ENCODE peak calls at places on chromosome 17, in four cellular contexts. One of them, this sample, is unnamed.

GRCh38 chr17:56141046-56141839 is 12.0 kb upstream of the ANKFN1 start:
- DNase-seq in KG1: no peak
- DNase-seq in NCI-H69: peak; percentile 3
- DNase-seq in WTC11: no peak
- DNase-seq in this sample: no peak

GRCh38 chr17:17819561-17819995 is 17.2 kb downstream of the SREBF1 start:
- DNase-seq in KG1: no peak
- DNase-seq in NCI-H69: peak; percentile 64
- DNase-seq in WTC11: no peak
- DNase-seq in this sample: no peak

GRCh38 chr17:13182854-13183253 is 165.0 kb upstream of the ELAC2 start:
- DNase-seq in KG1: no peak
- DNase-seq in NCI-H69: peak; percentile 89
- DNase-seq in WTC11: peak; percentile 23
- DNase-seq in this sample: no peak

GRCh38 chr17:7508150-7508549 is 24.0 kb downstream of the POLR2A start:
- DNase-seq in KG1: no peak
- DNase-seq in NCI-H69: no peak
- DNase-seq in WTC11: no peak
- DNase-seq in this sample: no peak

GRCh38 chr17:77126519-77126918 is 14.2 kb upstream of the SEC14L1 start:
- DNase-seq in KG1: no peak
- DNase-seq in NCI-H69: peak; percentile 92
- DNase-seq in WTC11: no peak
- DNase-seq in this sample: no peak

GRCh38 chr17:78430892-78431691 is 52.6 kb downstream of the PGS1 start:
- DNase-seq in KG1: no peak
- DNase-seq in NCI-H69: no peak
- DNase-seq in WTC11: no peak
- DNase-seq in this sample: no peak

GRCh38 chr17:48611681-48612455 is 1.1 kb upstream of the HOXB7 start:
- DNase-seq in KG1: no peak
- DNase-seq in NCI-H69: peak; percentile 97
- DNase-seq in WTC11: peak; percentile 64
- DNase-seq in this sample: no peak

GRCh38 chr17:42531455-42532354 is 4.3 kb upstream of the NAGLU start:
- DNase-seq in KG1: peak; percentile 52
- DNase-seq in NCI-H69: peak; percentile 83
- DNase-seq in WTC11: peak; percentile 67
- DNase-seq in this sample: peak; percentile 52

GRCh38 chr17:81509687-81510523 is 2.7 kb downstream of the ACTG1 start:
- DNase-seq in KG1: no peak
- DNase-seq in NCI-H69: no peak
- DNase-seq in WTC11: no peak
- DNase-seq in this sample: no peak

GRCh38 chr17:77076046-77076882 is 64.5 kb upstream of the SEC14L1 start:
- DNase-seq in KG1: no peak
- DNase-seq in NCI-H69: peak; percentile 93
- DNase-seq in WTC11: no peak
- DNase-seq in this sample: no peak

GRCh38 chr17:49146620-49147306 is 14.2 kb downstream of the B4GALNT2 start:
- DNase-seq in KG1: no peak
- DNase-seq in NCI-H69: no peak
- DNase-seq in WTC11: no peak
- DNase-seq in this sample: no peak

GRCh38 chr17:78044280-78044835 is 84.2 kb downstream of the TMC6 start:
- DNase-seq in KG1: no peak
- DNase-seq in NCI-H69: peak; percentile 67
- DNase-seq in WTC11: no peak
- DNase-seq in this sample: no peak

GRCh38 chr17:4645642-4646041 is 4.2 kb upstream of the ALOX15 start:
- DNase-seq in KG1: no peak
- DNase-seq in NCI-H69: no peak
- DNase-seq in WTC11: no peak
- DNase-seq in this sample: no peak

GRCh38 chr17:28112199-28112995 is 69.9 kb downstream of the NLK start:
- DNase-seq in KG1: no peak
- DNase-seq in NCI-H69: peak; percentile 5
- DNase-seq in WTC11: no peak
- DNase-seq in this sample: no peak

GRCh38 chr17:18224428-18225120 is 861 bp upstream of the LLGL1 start:
- DNase-seq in KG1: no peak
- DNase-seq in NCI-H69: no peak
- DNase-seq in WTC11: peak; percentile 82
- DNase-seq in this sample: peak; percentile 41

GRCh38 chr17:19935169-19935568 is 42.5 kb downstream of the AKAP10 start:
- DNase-seq in KG1: no peak
- DNase-seq in NCI-H69: no peak
- DNase-seq in WTC11: no peak
- DNase-seq in this sample: no peak

GRCh38 chr17:63002625-63003024 is 36.6 kb downstream of the TANC2 start:
- DNase-seq in KG1: no peak
- DNase-seq in NCI-H69: no peak
- DNase-seq in WTC11: no peak
- DNase-seq in this sample: no peak

GRCh38 chr17:39235555-39236221 is 9.9 kb upstream of the STAC2 start:
- DNase-seq in KG1: peak; percentile 65
- DNase-seq in NCI-H69: peak; percentile 92
- DNase-seq in WTC11: peak; percentile 79
- DNase-seq in this sample: peak; percentile 65

GRCh38 chr17:81342062-81342699 is 47.1 kb upstream of the SLC38A10 start:
- DNase-seq in KG1: no peak
- DNase-seq in NCI-H69: peak; percentile 46
- DNase-seq in WTC11: no peak
- DNase-seq in this sample: no peak

GRCh38 chr17:27533874-27534815 is 77.9 kb downstream of the KSR1 start:
- DNase-seq in KG1: no peak
- DNase-seq in NCI-H69: peak; percentile 58
- DNase-seq in WTC11: peak; percentile 36
- DNase-seq in this sample: no peak

GRCh38 chr17:77438241-77439204 is 297.8 kb downstream of the SEC14L1 start:
- DNase-seq in KG1: peak; percentile 38
- DNase-seq in NCI-H69: no peak
- DNase-seq in WTC11: no peak
- DNase-seq in this sample: no peak

GRCh38 chr17:73784015-73784603 is 139.9 kb upstream of the SDK2 start:
- DNase-seq in KG1: no peak
- DNase-seq in NCI-H69: peak; percentile 55
- DNase-seq in WTC11: no peak
- DNase-seq in this sample: no peak

GRCh38 chr17:19311421-19312215 is 50.9 kb downstream of the B9D1 start:
- DNase-seq in KG1: no peak
- DNase-seq in NCI-H69: no peak
- DNase-seq in WTC11: no peak
- DNase-seq in this sample: no peak

GRCh38 chr17:11986939-11987329 is 10.3 kb downstream of the ZNF18 start:
- DNase-seq in KG1: no peak
- DNase-seq in NCI-H69: peak; percentile 3
- DNase-seq in WTC11: no peak
- DNase-seq in this sample: no peak

GRCh38 chr17:48571826-48572417 is 6.2 kb downstream of the HOXB4 start:
- DNase-seq in KG1: no peak
- DNase-seq in NCI-H69: peak; percentile 50
- DNase-seq in WTC11: no peak
- DNase-seq in this sample: no peak

GRCh38 chr17:78284146-78284545 is 52.7 kb downstream of the TMEM235 start:
- DNase-seq in KG1: no peak
- DNase-seq in NCI-H69: no peak
- DNase-seq in WTC11: no peak
- DNase-seq in this sample: no peak

GRCh38 chr17:49506282-49506681 is 11.2 kb downstream of the NGFR start:
- DNase-seq in KG1: no peak
- DNase-seq in NCI-H69: no peak
- DNase-seq in WTC11: no peak
- DNase-seq in this sample: no peak